ENCODE peak calls at places on chromosomes 16 and 17, in six cellular contexts. One of them, this sample, is unnamed.

GRCh38 chr17:50059759-50060273 is 3.9 kb downstream of the ITGA3 start:
- DNase-seq in BJ: no peak
- DNase-seq in HCT116: no peak
- DNase-seq in GM23338: no peak
- DNase-seq in lower lobe of right lung: no peak
- DNase-seq in lower leg skin: no peak
- DNase-seq in this sample: no peak

GRCh38 chr16:9428355-9429005 is 337.0 kb downstream of the HAPSTR1 start:
- DNase-seq in HCT116: no peak
- DNase-seq in lower leg skin: no peak
- DNase-seq in BJ: no peak
- DNase-seq in lower lobe of right lung: no peak
- DNase-seq in GM23338: no peak
- DNase-seq in this sample: no peak

GRCh38 chr16:80591071-80591935 is 50.5 kb downstream of the DYNLRB2 start:
- DNase-seq in lower lobe of right lung: no peak
- DNase-seq in HCT116: no peak
- DNase-seq in GM23338: no peak
- DNase-seq in BJ: no peak
- DNase-seq in lower leg skin: no peak
- DNase-seq in this sample: no peak

GRCh38 chr16:67431805-67432476 is 1.0 kb downstream of the HSD11B2 start:
- DNase-seq in GM23338: peak
- DNase-seq in lower leg skin: no peak
- DNase-seq in HCT116: no peak
- DNase-seq in lower lobe of right lung: no peak
- DNase-seq in BJ: no peak
- DNase-seq in this sample: no peak

GRCh38 chr16:73231969-73232554 is 184.1 kb upstream of the ZFHX3 start:
- DNase-seq in lower lobe of right lung: no peak
- DNase-seq in HCT116: no peak
- DNase-seq in lower leg skin: peak
- DNase-seq in BJ: no peak
- DNase-seq in GM23338: no peak
- DNase-seq in this sample: no peak

GRCh38 chr16:53945996-53946395 is 242.0 kb downstream of the FTO start:
- DNase-seq in lower lobe of right lung: no peak
- DNase-seq in BJ: no peak
- DNase-seq in GM23338: peak
- DNase-seq in HCT116: peak
- DNase-seq in lower leg skin: no peak
- DNase-seq in this sample: no peak

GRCh38 chr16:11435576-11435975 is 90.3 kb downstream of the RMI2 start:
- DNase-seq in BJ: no peak
- DNase-seq in HCT116: no peak
- DNase-seq in GM23338: no peak
- DNase-seq in lower leg skin: no peak
- DNase-seq in lower lobe of right lung: no peak
- DNase-seq in this sample: no peak

GRCh38 chr16:75305364-75306101 is 54.1 kb upstream of the BCAR1 start:
- DNase-seq in BJ: peak
- DNase-seq in GM23338: no peak
- DNase-seq in lower leg skin: peak
- DNase-seq in HCT116: peak
- DNase-seq in lower lobe of right lung: no peak
- DNase-seq in this sample: no peak

GRCh38 chr17:79219208-79219935 is 144.7 kb downstream of the ENGASE start:
- DNase-seq in lower lobe of right lung: no peak
- DNase-seq in lower leg skin: no peak
- DNase-seq in GM23338: peak
- DNase-seq in BJ: no peak
- DNase-seq in HCT116: no peak
- DNase-seq in this sample: no peak

GRCh38 chr17:80527016-80527645 is 17.5 kb upstream of the RPTOR start:
- DNase-seq in lower lobe of right lung: no peak
- DNase-seq in lower leg skin: no peak
- DNase-seq in GM23338: no peak
- DNase-seq in BJ: no peak
- DNase-seq in HCT116: no peak
- DNase-seq in this sample: no peak

GRCh38 chr17:39787743-39788484 is 50.2 kb downstream of the GRB7 start:
- DNase-seq in lower leg skin: no peak
- DNase-seq in GM23338: peak
- DNase-seq in BJ: no peak
- DNase-seq in HCT116: no peak
- DNase-seq in lower lobe of right lung: no peak
- DNase-seq in this sample: no peak

GRCh38 chr17:10042589-10043244 is 137.6 kb upstream of the RCVRN start:
- DNase-seq in lower leg skin: no peak
- DNase-seq in lower lobe of right lung: no peak
- DNase-seq in BJ: no peak
- DNase-seq in HCT116: no peak
- DNase-seq in GM23338: no peak
- DNase-seq in this sample: no peak

GRCh38 chr17:32349503-32349853 is 479 bp upstream of the ZNF207 start:
- DNase-seq in lower lobe of right lung: no peak
- DNase-seq in HCT116: no peak
- DNase-seq in BJ: no peak
- DNase-seq in GM23338: peak
- DNase-seq in lower leg skin: no peak
- DNase-seq in this sample: no peak

GRCh38 chr16:28895609-28896008 is 17.3 kb downstream of the ATP2A1 start:
- DNase-seq in lower leg skin: no peak
- DNase-seq in GM23338: no peak
- DNase-seq in BJ: no peak
- DNase-seq in lower lobe of right lung: no peak
- DNase-seq in HCT116: no peak
- DNase-seq in this sample: no peak

GRCh38 chr17:56499799-56500388 is 93.6 kb upstream of the NOG start:
- DNase-seq in lower leg skin: no peak
- DNase-seq in GM23338: peak
- DNase-seq in lower lobe of right lung: no peak
- DNase-seq in HCT116: peak
- DNase-seq in BJ: no peak
- DNase-seq in this sample: no peak

GRCh38 chr17:68248886-68249872 is 1.3 kb downstream of the AMZ2 start:
- DNase-seq in GM23338: no peak
- DNase-seq in HCT116: no peak
- DNase-seq in lower leg skin: no peak
- DNase-seq in BJ: no peak
- DNase-seq in lower lobe of right lung: no peak
- DNase-seq in this sample: no peak

GRCh38 chr17:4583206-4583605 is 1.1 kb upstream of the SMTNL2 start:
- DNase-seq in GM23338: no peak
- DNase-seq in HCT116: no peak
- DNase-seq in lower leg skin: no peak
- DNase-seq in BJ: no peak
- DNase-seq in lower lobe of right lung: no peak
- DNase-seq in this sample: no peak
- H3K4me3 ChIP-seq in GM23338: peak
- H3K4me3 ChIP-seq in HCT116: no peak
- H3K4me3 ChIP-seq in lower leg skin: no peak
- H3K4me3 ChIP-seq in BJ: no peak
- H3K4me3 ChIP-seq in lower lobe of right lung: no peak
- H3K4me3 ChIP-seq in this sample: peak

GRCh38 chr17:59145571-59146096 is 9.4 kb downstream of the SKA2 start:
- DNase-seq in HCT116: no peak
- DNase-seq in GM23338: no peak
- DNase-seq in lower leg skin: no peak
- DNase-seq in lower lobe of right lung: no peak
- DNase-seq in BJ: no peak
- DNase-seq in this sample: no peak

GRCh38 chr17:59151007-59151406 is 4.0 kb downstream of the SKA2 start:
- DNase-seq in lower leg skin: no peak
- DNase-seq in BJ: no peak
- DNase-seq in GM23338: no peak
- DNase-seq in lower lobe of right lung: no peak
- DNase-seq in HCT116: no peak
- DNase-seq in this sample: no peak

GRCh38 chr17:59149841-59150511 is 5.0 kb downstream of the SKA2 start:
- DNase-seq in GM23338: no peak
- DNase-seq in BJ: no peak
- DNase-seq in lower lobe of right lung: no peak
- DNase-seq in HCT116: no peak
- DNase-seq in lower leg skin: no peak
- DNase-seq in this sample: no peak

GRCh38 chr17:59151591-59151990 is 3.4 kb downstream of the SKA2 start:
- DNase-seq in BJ: no peak
- DNase-seq in HCT116: no peak
- DNase-seq in lower lobe of right lung: no peak
- DNase-seq in GM23338: no peak
- DNase-seq in lower leg skin: no peak
- DNase-seq in this sample: no peak

GRCh38 chr17:59149051-59149450 is 5.9 kb downstream of the SKA2 start:
- DNase-seq in HCT116: no peak
- DNase-seq in lower lobe of right lung: no peak
- DNase-seq in BJ: no peak
- DNase-seq in GM23338: no peak
- DNase-seq in lower leg skin: no peak
- DNase-seq in this sample: no peak
- H3K4me3 ChIP-seq in HCT116: no peak
- H3K4me3 ChIP-seq in lower lobe of right lung: no peak
- H3K4me3 ChIP-seq in BJ: no peak
- H3K4me3 ChIP-seq in GM23338: no peak
- H3K4me3 ChIP-seq in lower leg skin: no peak
- H3K4me3 ChIP-seq in this sample: no peak

GRCh38 chr17:77887464-77888241 is 70.8 kb upstream of the TNRC6C start:
- DNase-seq in lower lobe of right lung: peak
- DNase-seq in HCT116: no peak
- DNase-seq in GM23338: peak
- DNase-seq in lower leg skin: peak
- DNase-seq in BJ: peak
- DNase-seq in this sample: peak

GRCh38 chr17:77886387-77886728 is 72.1 kb upstream of the TNRC6C start:
- DNase-seq in lower leg skin: no peak
- DNase-seq in lower lobe of right lung: peak
- DNase-seq in GM23338: no peak
- DNase-seq in BJ: no peak
- DNase-seq in HCT116: no peak
- DNase-seq in this sample: peak

GRCh38 chr17:77885678-77886386 is 72.7 kb upstream of the TNRC6C start:
- DNase-seq in HCT116: no peak
- DNase-seq in lower leg skin: no peak
- DNase-seq in GM23338: no peak
- DNase-seq in BJ: no peak
- DNase-seq in lower lobe of right lung: no peak
- DNase-seq in this sample: no peak

GRCh38 chr17:77888242-77889134 is 70.0 kb upstream of the TNRC6C start:
- DNase-seq in HCT116: no peak
- DNase-seq in GM23338: no peak
- DNase-seq in BJ: no peak
- DNase-seq in lower lobe of right lung: peak
- DNase-seq in lower leg skin: no peak
- DNase-seq in this sample: no peak

GRCh38 chr17:77887110-77887463 is 71.4 kb upstream of the TNRC6C start:
- DNase-seq in HCT116: no peak
- DNase-seq in BJ: no peak
- DNase-seq in GM23338: no peak
- DNase-seq in lower lobe of right lung: no peak
- DNase-seq in lower leg skin: no peak
- DNase-seq in this sample: no peak
- H3K4me3 ChIP-seq in HCT116: no peak
- H3K4me3 ChIP-seq in BJ: peak
- H3K4me3 ChIP-seq in GM23338: peak
- H3K4me3 ChIP-seq in lower lobe of right lung: peak
- H3K4me3 ChIP-seq in lower leg skin: no peak
- H3K4me3 ChIP-seq in this sample: peak

GRCh38 chr17:73541111-73541510 is 103.1 kb downstream of the SDK2 start:
- DNase-seq in HCT116: no peak
- DNase-seq in lower lobe of right lung: no peak
- DNase-seq in lower leg skin: no peak
- DNase-seq in GM23338: no peak
- DNase-seq in BJ: no peak
- DNase-seq in this sample: no peak
- H3K4me3 ChIP-seq in HCT116: no peak
- H3K4me3 ChIP-seq in lower lobe of right lung: no peak
- H3K4me3 ChIP-seq in lower leg skin: no peak
- H3K4me3 ChIP-seq in GM23338: no peak
- H3K4me3 ChIP-seq in BJ: no peak
- H3K4me3 ChIP-seq in this sample: no peak

DNA sequence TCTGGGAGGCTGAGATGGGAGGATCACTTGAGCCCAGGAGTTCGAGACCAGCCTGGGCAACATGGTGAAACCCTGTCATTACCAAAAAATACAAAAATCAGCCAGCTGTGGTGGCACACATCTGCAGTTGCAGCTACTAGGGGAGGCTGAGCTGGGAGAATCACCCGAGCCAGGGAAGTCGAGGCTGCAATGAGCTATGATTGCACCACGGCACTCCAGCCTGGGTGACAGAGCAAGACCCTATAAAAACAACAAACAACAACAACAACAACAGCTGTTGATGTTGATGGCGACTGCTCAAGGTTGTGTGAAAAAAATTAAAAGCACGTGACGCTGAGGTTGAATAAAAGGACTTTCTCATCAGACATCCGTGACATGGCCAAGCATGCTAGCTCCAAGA is 40.8 kb upstream of the CIBAR2 start:
- DNase-seq in HCT116: no peak
- DNase-seq in GM23338: no peak
- DNase-seq in lower lobe of right lung: no peak
- DNase-seq in lower leg skin: peak
- DNase-seq in BJ: no peak
- DNase-seq in this sample: no peak
- H3K4me3 ChIP-seq in HCT116: no peak
- H3K4me3 ChIP-seq in GM23338: no peak
- H3K4me3 ChIP-seq in lower lobe of right lung: no peak
- H3K4me3 ChIP-seq in lower leg skin: no peak
- H3K4me3 ChIP-seq in BJ: no peak
- H3K4me3 ChIP-seq in this sample: no peak